ENCODE peak calls at places on chromosomes 13 and 19, in six cellular contexts. One of them, this sample, is unnamed.
A peak's percentile ranks its signal among the peaks of the same experiment; 100 is the strongest.

GRCh38 chr19:40716031-40716654 is 543 bp downstream of the COQ8B start:
- DNase-seq in choroid plexus epithelial cell: peak; percentile 87
- DNase-seq in pancreas: peak; percentile 46
- DNase-seq in stomach: no peak
- DNase-seq in kidney epithelial cell: peak; percentile 90
- DNase-seq in nephron progenitor cell: no peak
- DNase-seq in this sample: no peak

GRCh38 chr19:7679017-7679720 is 1.5 kb upstream of the TRAPPC5 start:
- DNase-seq in choroid plexus epithelial cell: no peak
- DNase-seq in pancreas: no peak
- DNase-seq in stomach: no peak
- DNase-seq in kidney epithelial cell: no peak
- DNase-seq in nephron progenitor cell: no peak
- DNase-seq in this sample: no peak

GRCh38 chr13:30113531-30113930 is 193.8 kb downstream of the KATNAL1 start:
- DNase-seq in choroid plexus epithelial cell: no peak
- DNase-seq in pancreas: no peak
- DNase-seq in stomach: no peak
- DNase-seq in kidney epithelial cell: no peak
- DNase-seq in nephron progenitor cell: no peak
- DNase-seq in this sample: no peak

GRCh38 chr19:1251233-1251502 is 2.8 kb downstream of the MIDN start:
- DNase-seq in choroid plexus epithelial cell: peak; percentile 81
- DNase-seq in pancreas: no peak
- DNase-seq in stomach: peak; percentile 72
- DNase-seq in kidney epithelial cell: no peak
- DNase-seq in nephron progenitor cell: peak; percentile 49
- DNase-seq in this sample: no peak

GRCh38 chr13:75231235-75231634 is 250.7 kb downstream of the TBC1D4 start:
- DNase-seq in choroid plexus epithelial cell: no peak
- DNase-seq in pancreas: no peak
- DNase-seq in stomach: no peak
- DNase-seq in kidney epithelial cell: no peak
- DNase-seq in nephron progenitor cell: no peak
- DNase-seq in this sample: no peak

GRCh38 chr19:14722127-14722526 is 32.3 kb downstream of the ZNF333 start:
- DNase-seq in choroid plexus epithelial cell: no peak
- DNase-seq in pancreas: no peak
- DNase-seq in stomach: no peak
- DNase-seq in kidney epithelial cell: no peak
- DNase-seq in nephron progenitor cell: no peak
- DNase-seq in this sample: no peak

GRCh38 chr19:8204961-8205360 is 4.2 kb upstream of the CERS4 start:
- DNase-seq in choroid plexus epithelial cell: no peak
- DNase-seq in pancreas: peak; percentile 91
- DNase-seq in stomach: peak; percentile 87
- DNase-seq in kidney epithelial cell: no peak
- DNase-seq in nephron progenitor cell: no peak
- DNase-seq in this sample: peak; percentile 95

GRCh38 chr19:7888145-7888825 is at the start of gene LRRC8E:
- DNase-seq in choroid plexus epithelial cell: peak; percentile 59
- DNase-seq in pancreas: peak; percentile 87
- DNase-seq in stomach: peak; percentile 79
- DNase-seq in kidney epithelial cell: no peak
- DNase-seq in nephron progenitor cell: peak; percentile 86
- DNase-seq in this sample: no peak

GRCh38 chr19:41776700-41777099 is 19.7 kb upstream of the CEACAM3 start:
- DNase-seq in choroid plexus epithelial cell: no peak
- DNase-seq in pancreas: no peak
- DNase-seq in stomach: no peak
- DNase-seq in kidney epithelial cell: no peak
- DNase-seq in nephron progenitor cell: no peak
- DNase-seq in this sample: no peak

GRCh38 chr19:4633140-4633967 is 6.0 kb upstream of the TNFAIP8L1 start:
- DNase-seq in choroid plexus epithelial cell: peak; percentile 94
- DNase-seq in pancreas: peak; percentile 68
- DNase-seq in stomach: peak; percentile 67
- DNase-seq in kidney epithelial cell: peak; percentile 80
- DNase-seq in nephron progenitor cell: peak; percentile 70
- DNase-seq in this sample: no peak

DNA sequence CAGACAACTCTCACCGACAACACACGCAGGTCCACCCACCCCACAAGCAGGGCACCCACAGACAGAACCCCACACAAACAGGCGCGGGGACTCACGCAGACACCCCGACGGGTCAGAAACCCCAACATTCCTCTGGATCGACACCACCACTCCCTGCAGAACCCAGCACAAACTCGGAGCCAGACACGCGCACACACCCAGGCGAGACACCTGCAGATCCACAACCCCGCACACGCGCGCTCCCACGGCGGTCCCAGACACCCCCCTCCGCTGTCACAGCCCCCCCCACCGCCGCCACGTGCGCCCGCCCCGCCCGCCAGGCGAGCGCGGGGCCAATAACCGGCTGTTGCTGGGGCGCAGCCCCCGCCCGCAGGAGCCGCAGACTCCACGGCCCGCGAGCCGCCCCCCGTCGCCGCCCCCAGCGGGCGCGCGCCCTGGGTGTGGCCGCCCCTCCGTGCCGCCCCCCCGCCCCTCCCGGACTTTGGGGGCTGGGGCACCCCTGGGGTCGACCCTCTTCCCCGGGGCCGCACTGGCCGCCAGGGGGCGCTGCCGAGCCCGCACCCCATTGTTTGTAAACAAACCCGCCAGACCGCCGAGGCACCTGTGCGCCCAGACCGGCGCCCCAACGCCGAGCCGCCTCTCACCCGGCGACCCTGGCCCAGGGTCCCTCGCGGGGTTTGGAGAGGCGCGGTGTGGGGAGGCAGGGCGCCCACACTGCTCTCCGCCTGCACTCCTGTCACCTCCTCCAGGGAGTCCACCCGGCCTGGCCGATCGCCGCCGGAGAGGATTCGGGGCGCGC is 678 bp downstream of the BBC3 start:
- DNase-seq in choroid plexus epithelial cell: peak; percentile 51
- DNase-seq in pancreas: peak; percentile 86
- DNase-seq in stomach: peak; percentile 74
- DNase-seq in kidney epithelial cell: no peak
- DNase-seq in nephron progenitor cell: peak; percentile 75
- DNase-seq in this sample: no peak
- TF ChIP-seq CTCF in choroid plexus epithelial cell: peak; percentile 58
- TF ChIP-seq CTCF in pancreas: peak; percentile 84
- TF ChIP-seq CTCF in stomach: no peak
- TF ChIP-seq CTCF in kidney epithelial cell: peak; percentile 50
- TF ChIP-seq CTCF in nephron progenitor cell: peak; percentile 63
- TF ChIP-seq CTCF in this sample: peak; percentile 53

GRCh38 chr19:11798391-11799296 is at the start of gene ZNF491:
- DNase-seq in choroid plexus epithelial cell: peak; percentile 93
- DNase-seq in pancreas: peak; percentile 95
- DNase-seq in stomach: peak; percentile 94
- DNase-seq in kidney epithelial cell: peak; percentile 51
- DNase-seq in nephron progenitor cell: peak; percentile 92
- DNase-seq in this sample: peak; percentile 63
- TF ChIP-seq CTCF in choroid plexus epithelial cell: peak; percentile 12
- TF ChIP-seq CTCF in pancreas: no peak
- TF ChIP-seq CTCF in stomach: no peak
- TF ChIP-seq CTCF in kidney epithelial cell: no peak
- TF ChIP-seq CTCF in nephron progenitor cell: peak; percentile 30
- TF ChIP-seq CTCF in this sample: peak; percentile 45

DNA sequence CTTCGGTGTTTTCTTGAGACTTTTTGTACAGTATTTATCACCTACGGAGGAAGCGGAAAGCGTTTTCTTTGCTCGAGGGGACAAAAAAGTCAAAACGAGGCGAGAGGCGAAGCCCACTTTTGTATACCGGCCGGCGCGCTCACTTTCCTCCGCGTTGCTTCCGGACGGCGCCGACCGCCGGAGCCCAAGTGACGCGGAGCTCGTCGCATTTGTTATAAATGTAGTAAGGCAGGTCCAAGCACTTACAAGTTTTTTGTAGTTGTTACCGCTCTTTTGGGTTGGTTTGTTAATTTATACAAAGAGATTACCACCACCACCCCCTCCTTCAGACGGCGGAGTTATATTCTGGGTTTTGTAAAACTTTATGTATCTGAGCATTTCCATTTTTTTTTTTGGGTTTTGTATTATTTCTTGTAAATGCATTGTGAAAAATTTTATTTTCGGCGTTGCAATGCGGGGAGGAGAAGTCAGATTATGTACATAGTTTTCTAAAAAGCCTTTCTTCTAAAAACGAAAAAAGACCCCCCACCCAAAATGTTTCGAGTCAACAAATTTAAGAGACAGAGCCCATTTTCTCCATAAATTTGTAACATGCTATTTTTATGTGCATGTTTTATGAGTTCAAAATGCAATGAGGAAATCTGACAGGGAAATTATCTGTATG is 2.2 kb downstream of the SOX1 start:
- DNase-seq in choroid plexus epithelial cell: no peak
- DNase-seq in pancreas: no peak
- DNase-seq in stomach: no peak
- DNase-seq in kidney epithelial cell: no peak
- DNase-seq in nephron progenitor cell: peak; percentile 27
- DNase-seq in this sample: no peak
- TF ChIP-seq CTCF in choroid plexus epithelial cell: no peak
- TF ChIP-seq CTCF in pancreas: no peak
- TF ChIP-seq CTCF in stomach: no peak
- TF ChIP-seq CTCF in kidney epithelial cell: no peak
- TF ChIP-seq CTCF in nephron progenitor cell: no peak
- TF ChIP-seq CTCF in this sample: no peak

GRCh38 chr13:35994131-35994966 is 136.8 kb downstream of the DCLK1 start:
- DNase-seq in choroid plexus epithelial cell: peak; percentile 83
- DNase-seq in pancreas: peak; percentile 48
- DNase-seq in stomach: no peak
- DNase-seq in kidney epithelial cell: peak; percentile 38
- DNase-seq in nephron progenitor cell: no peak
- DNase-seq in this sample: no peak

GRCh38 chr13:35988648-35989081 is 142.5 kb downstream of the DCLK1 start:
- DNase-seq in choroid plexus epithelial cell: peak; percentile 63
- DNase-seq in pancreas: no peak
- DNase-seq in stomach: no peak
- DNase-seq in kidney epithelial cell: no peak
- DNase-seq in nephron progenitor cell: no peak
- DNase-seq in this sample: no peak

GRCh38 chr13:35992964-35993363 is 138.2 kb downstream of the DCLK1 start:
- DNase-seq in choroid plexus epithelial cell: no peak
- DNase-seq in pancreas: no peak
- DNase-seq in stomach: no peak
- DNase-seq in kidney epithelial cell: no peak
- DNase-seq in nephron progenitor cell: no peak
- DNase-seq in this sample: no peak

GRCh38 chr13:35987572-35988513 is 143.3 kb downstream of the DCLK1 start:
- DNase-seq in choroid plexus epithelial cell: no peak
- DNase-seq in pancreas: no peak
- DNase-seq in stomach: no peak
- DNase-seq in kidney epithelial cell: no peak
- DNase-seq in nephron progenitor cell: no peak
- DNase-seq in this sample: no peak

DNA sequence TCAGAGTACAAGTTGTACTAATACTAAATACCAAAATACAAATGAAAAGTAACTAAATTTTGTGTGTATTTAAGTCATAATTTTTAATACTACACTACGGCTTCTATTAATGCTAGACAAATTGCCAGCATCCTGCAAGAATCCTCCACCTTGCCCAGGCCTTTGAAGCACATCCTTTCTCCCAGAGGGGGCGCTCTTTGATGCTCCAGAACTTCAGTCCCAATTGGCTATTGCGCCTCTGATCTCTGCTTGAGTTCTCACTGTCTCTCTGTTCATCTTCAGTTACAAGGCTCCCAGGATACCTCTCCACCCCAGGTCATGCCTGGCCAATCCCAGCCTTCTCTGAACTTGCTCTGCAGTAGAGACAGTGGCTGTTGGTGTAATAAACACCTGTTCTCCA is 141.0 kb downstream of the DCLK1 start:
- DNase-seq in choroid plexus epithelial cell: no peak
- DNase-seq in pancreas: no peak
- DNase-seq in stomach: no peak
- DNase-seq in kidney epithelial cell: no peak
- DNase-seq in nephron progenitor cell: no peak
- DNase-seq in this sample: no peak
- TF ChIP-seq CTCF in choroid plexus epithelial cell: peak; percentile 18
- TF ChIP-seq CTCF in pancreas: no peak
- TF ChIP-seq CTCF in stomach: no peak
- TF ChIP-seq CTCF in kidney epithelial cell: no peak
- TF ChIP-seq CTCF in nephron progenitor cell: no peak
- TF ChIP-seq CTCF in this sample: no peak

GRCh38 chr19:29267701-29268100 is 54.8 kb upstream of the UQCRFS1 start:
- DNase-seq in choroid plexus epithelial cell: no peak
- DNase-seq in pancreas: no peak
- DNase-seq in stomach: no peak
- DNase-seq in kidney epithelial cell: no peak
- DNase-seq in nephron progenitor cell: no peak
- DNase-seq in this sample: no peak

GRCh38 chr19:29268721-29269483 is 56.0 kb upstream of the UQCRFS1 start:
- DNase-seq in choroid plexus epithelial cell: no peak
- DNase-seq in pancreas: no peak
- DNase-seq in stomach: no peak
- DNase-seq in kidney epithelial cell: no peak
- DNase-seq in nephron progenitor cell: no peak
- DNase-seq in this sample: no peak

GRCh38 chr19:29266603-29267002 is 53.7 kb upstream of the UQCRFS1 start:
- DNase-seq in choroid plexus epithelial cell: no peak
- DNase-seq in pancreas: no peak
- DNase-seq in stomach: no peak
- DNase-seq in kidney epithelial cell: no peak
- DNase-seq in nephron progenitor cell: no peak
- DNase-seq in this sample: no peak

GRCh38 chr19:29269641-29270040 is 56.7 kb upstream of the UQCRFS1 start:
- DNase-seq in choroid plexus epithelial cell: no peak
- DNase-seq in pancreas: no peak
- DNase-seq in stomach: no peak
- DNase-seq in kidney epithelial cell: no peak
- DNase-seq in nephron progenitor cell: no peak
- DNase-seq in this sample: no peak

DNA sequence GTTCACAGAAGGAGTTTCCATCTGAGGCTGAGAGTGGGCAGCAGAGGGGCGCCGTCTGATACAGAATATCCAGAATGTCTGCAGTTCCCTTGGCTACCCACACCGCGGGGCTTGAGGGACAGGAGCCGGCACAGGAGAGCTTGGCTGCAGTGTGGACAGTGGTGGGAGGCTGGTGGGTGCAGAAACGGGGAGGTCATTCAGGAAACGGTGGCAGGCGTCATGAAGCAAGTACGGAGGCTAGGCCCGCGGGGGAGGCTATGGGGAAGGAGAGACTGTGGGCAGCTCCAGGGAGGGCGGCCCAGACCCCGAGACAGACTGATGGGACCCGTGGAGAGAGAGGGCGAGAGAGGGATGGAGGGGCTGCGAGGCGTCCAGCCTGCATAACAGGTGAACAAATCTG is 55.2 kb upstream of the UQCRFS1 start:
- DNase-seq in choroid plexus epithelial cell: no peak
- DNase-seq in pancreas: no peak
- DNase-seq in stomach: no peak
- DNase-seq in kidney epithelial cell: no peak
- DNase-seq in nephron progenitor cell: no peak
- DNase-seq in this sample: no peak
- TF ChIP-seq CTCF in choroid plexus epithelial cell: no peak
- TF ChIP-seq CTCF in pancreas: no peak
- TF ChIP-seq CTCF in stomach: no peak
- TF ChIP-seq CTCF in kidney epithelial cell: no peak
- TF ChIP-seq CTCF in nephron progenitor cell: no peak
- TF ChIP-seq CTCF in this sample: no peak